ENCODE peak calls at places on chromosomes 7 and 10, in nine cellular contexts. Z is mammary epithelial cell; Q is GM13976; H is CD4-positive, alpha-beta T cell; N is activated T-cell treated with anti-CD3 and anti-CD28 coated beads, Interleukin-2, amount 50 U/mL, for 72 hours; F is activated naive CD8-positive, alpha-beta T cell treated with anti-CD3 and anti-CD28 coated beads, Interleukin-2, amount 50 U/mL, for 24 hours; Y is mesothelial cell of epicardium; T is MCF 10A; B is T-cell. M is an unnamed sample.

GRCh38 chr10:90930971-90931841 is 10.3 kb upstream of the ANKRD1 start:
- DNase-seq in Z (no peak), T (peak), N (no peak), B (no peak), F (no peak), H (no peak), Q (no peak), Y (peak), M (peak)

GRCh38 chr7:156096806-156097538 is 284.7 kb upstream of the SHH start:
- DNase-seq in F (no peak), Q (no peak), B (no peak), T (peak), Z (no peak), N (no peak), Y (no peak), H (no peak), M (no peak)

GRCh38 chr7:16193631-16194030 is 227.7 kb downstream of the CRPPA start:
- DNase-seq in T (no peak), Z (no peak), B (no peak), H (no peak), Q (no peak), Y (no peak), N (no peak), F (no peak), M (no peak)

GRCh38 chr10:93701903-93702277 is 502 bp downstream of the FRA10AC1 start:
- DNase-seq in H (no peak), Z (peak), F (peak), B (peak), N (peak), T (peak), Q (peak), Y (no peak), M (no peak)

GRCh38 chr10:124379609-124380193 is 39.0 kb downstream of the OAT start:
- DNase-seq in B (no peak), H (no peak), T (no peak), N (no peak), Y (no peak), Q (no peak), F (no peak), Z (no peak), M (no peak)

GRCh38 chr10:124364674-124365073 is 54.0 kb downstream of the OAT start:
- DNase-seq in Y (no peak), H (no peak), N (no peak), B (no peak), F (no peak), T (no peak), Q (no peak), Z (no peak), M (no peak)

GRCh38 chr7:134500982-134501381 is 26.4 kb upstream of the AKR1B10 start:
- DNase-seq in H (no peak), Q (no peak), N (no peak), Y (no peak), F (no peak), B (no peak), T (no peak), Z (no peak), M (no peak)

GRCh38 chr10:111085690-111086353 is 9.0 kb downstream of the ADRA2A start:
- DNase-seq in B (no peak), T (no peak), Y (no peak), F (no peak), Z (no peak), H (no peak), Q (no peak), N (no peak), M (no peak)

GRCh38 chr7:139771001-139771956 is 6.5 kb downstream of the HIPK2 start:
- DNase-seq in T (peak), B (no peak), Y (no peak), Z (peak), N (no peak), H (no peak), Q (no peak), F (no peak), M (no peak)

GRCh38 chr10:19922236-19922963 is 106.2 kb downstream of the PLXDC2 start:
- DNase-seq in Y (no peak), B (no peak), H (no peak), Q (no peak), N (no peak), T (peak), Z (peak), F (no peak), M (no peak)

GRCh38 chr7:29564455-29565185 is 985 bp downstream of the PRR15 start:
- DNase-seq in T (peak), Z (peak), Y (no peak), F (peak), Q (peak), B (no peak), N (no peak), H (no peak), M (peak)

GRCh38 chr7:94632338-94633024 is 23.5 kb downstream of the SGCE start:
- DNase-seq in Q (no peak), H (no peak), F (no peak), Y (no peak), N (no peak), B (no peak), T (peak), Z (peak), M (no peak)

GRCh38 chr7:38311329-38311937 is 38.0 kb upstream of the TARP start:
- DNase-seq in F (peak), H (no peak), B (no peak), Y (no peak), N (peak), Q (peak), T (no peak), Z (no peak), M (no peak)

GRCh38 chr7:151631149-151631967 is 111.7 kb upstream of the RHEB start:
- DNase-seq in Z (peak), T (peak), B (no peak), H (peak), N (no peak), Q (no peak), F (no peak), Y (peak), M (no peak)

GRCh38 chr7:114759347-114760062 is 162.4 kb upstream of the MDFIC start:
- DNase-seq in T (peak), Q (no peak), H (no peak), Y (no peak), N (no peak), Z (peak), B (no peak), F (no peak), M (no peak)

M was measured in endothelial cell.